ENCODE peak calls at places on chromosomes 11 and 22, in five cellular contexts. Y is activated gamma-delta T cell treated with Interleukin-2 at 50 U/mL for 16 hours, X is cardiac fibroblast, N is neuronal stem cell, O is EL. Q is an unnamed sample.

GRCh38 chr22:27372969-27373670 is 428.4 kb downstream of the MN1 start:
- DNase-seq in Y (no peak), X (no peak), N (peak), O (no peak), Q (peak)

GRCh38 chr11:46366661-46367161 is 14.8 kb upstream of the MDK start:
- DNase-seq in Y (no peak), X (no peak), N (no peak), O (no peak), Q (no peak)

GRCh38 chr11:33567004-33567403 is 133.6 kb downstream of the C11orf91 start:
- DNase-seq in Y (no peak), X (no peak), N (no peak), O (no peak), Q (no peak)

GRCh38 chr11:117045956-117046355 is 52.3 kb downstream of the SIK3 start:
- DNase-seq in Y (no peak), X (peak), N (no peak), O (no peak), Q (no peak)

GRCh38 chr11:468036-468435 is 18.0 kb downstream of the PTDSS2 start:
- DNase-seq in Y (no peak), X (no peak), N (no peak), O (no peak), Q (no peak)

GRCh38 chr11:111370902-111371578 is 8.0 kb downstream of the POU2AF1 start:
- DNase-seq in Y (no peak), X (no peak), N (no peak), O (no peak), Q (no peak)

GRCh38 chr22:46773074-46773473 is 10.6 kb downstream of the TBC1D22A start:
- DNase-seq in Y (no peak), X (no peak), N (no peak), O (no peak), Q (no peak)

GRCh38 chr22:41525450-41526225 is 18.6 kb downstream of the POLR3H start:
- DNase-seq in Y (no peak), X (no peak), N (no peak), O (no peak), Q (no peak)

GRCh38 chr11:48034926-48035876 is 54.8 kb downstream of the PTPRJ start:
- DNase-seq in Y (no peak), X (peak), N (no peak), O (no peak), Q (no peak)

GRCh38 chr11:76772100-76772782 is 10.9 kb upstream of the TSKU start:
- DNase-seq in Y (no peak), X (no peak), N (no peak), O (no peak), Q (no peak)

GRCh38 chr22:32531955-32532818 is 57.6 kb downstream of the FBXO7 start:
- DNase-seq in Y (no peak), X (peak), N (peak), O (peak), Q (no peak)

GRCh38 chr11:17208257-17208999 is 642 bp upstream of the PIK3C2A start:
- DNase-seq in Y (peak), X (peak), N (peak), O (peak), Q (peak)

GRCh38 chr11:17649261-17649660 is 70.1 kb upstream of the MYOD1 start:
- DNase-seq in Y (no peak), X (no peak), N (no peak), O (no peak), Q (no peak)

Q was measured in NCI-H1436 treated with DMSO at 0.1 percent for 48 hours.